ENCODE peak calls at places on chromosomes 5 and 9, in eight cellular contexts. P is neural progenitor cell, B is tibial artery, Y is pancreas, T is adrenal gland, O is ovary, W is fibroblast of lung, J is tibial nerve. I is an unnamed sample.

GRCh38 chr9:32251539-32251938 is 132.9 kb upstream of the ACO1 start:
- DNase-seq in T (peak; percentile 75), Y (no peak), P (peak; percentile 74), J (peak; percentile 50), O (no peak), B (no peak), W (peak; percentile 16), I (no peak)

GRCh38 chr5:40406426-40407211 is 273.1 kb upstream of the PTGER4 start:
- DNase-seq in W (no peak), J (no peak), T (peak; percentile 20), B (no peak), O (no peak), P (no peak), Y (no peak), I (peak; percentile 49)

GRCh38 chr5:96984506-96985192 is 48.8 kb downstream of the LNPEP start:
- DNase-seq in W (peak; percentile 18), B (no peak), P (no peak), T (no peak), J (no peak), O (no peak), Y (no peak), I (no peak)

GRCh38 chr9:22055090-22055489 is 46.0 kb upstream of the CDKN2B start:
- DNase-seq in W (no peak), Y (no peak), T (no peak), B (no peak), J (no peak), O (no peak), P (no peak), I (no peak)

GRCh38 chr5:143826909-143827514 is 15.1 kb downstream of the HMHB1 start:
- DNase-seq in W (peak; percentile 23), O (no peak), J (no peak), T (no peak), P (no peak), B (no peak), Y (no peak), I (no peak)

GRCh38 chr9:93309889-93310425 is 126.0 kb downstream of the WNK2 start:
- DNase-seq in B (no peak), W (no peak), O (no peak), Y (no peak), T (no peak), P (no peak), J (no peak), I (no peak)

GRCh38 chr9:38087934-38088925 is 19.2 kb upstream of the SHB start:
- DNase-seq in W (peak; percentile 29), P (peak; percentile 78), B (peak; percentile 70), J (peak; percentile 85), T (peak; percentile 84), O (peak; percentile 85), Y (peak; percentile 95), I (peak; percentile 79)

GRCh38 chr9:18002718-18003438 is 424.0 kb downstream of the SH3GL2 start:
- DNase-seq in J (no peak), O (no peak), B (no peak), T (no peak), Y (no peak), P (no peak), W (no peak), I (no peak)

GRCh38 chr5:145347026-145347616 is 488.0 kb downstream of the PRELID2 start:
- DNase-seq in P (peak; percentile 62), W (peak; percentile 59), Y (no peak), J (no peak), T (peak; percentile 5), B (no peak), O (no peak), I (no peak)

GRCh38 chr5:78522476-78523105 is 126.0 kb downstream of the LHFPL2 start:
- DNase-seq in B (no peak), O (no peak), T (no peak), Y (no peak), J (no peak), P (no peak), W (no peak), I (no peak)

GRCh38 chr5:36066540-36067210 is at the start of gene UGT3A2:
- DNase-seq in Y (no peak), J (no peak), W (no peak), P (peak; percentile 84), T (no peak), B (no peak), O (no peak), I (no peak)

GRCh38 chr5:122972877-122973276 is 63.6 kb downstream of the PPIC start:
- DNase-seq in J (no peak), O (no peak), B (no peak), Y (no peak), W (peak; percentile 47), P (no peak), T (no peak), I (no peak)

GRCh38 chr5:53782620-53783019 is 222.2 kb downstream of the NDUFS4 start:
- DNase-seq in O (no peak), B (no peak), W (peak; percentile 28), J (no peak), P (peak; percentile 22), Y (no peak), T (no peak), I (no peak)

GRCh38 chr9:137456061-137456863 is 2.9 kb downstream of the NSMF start:
- DNase-seq in W (peak; percentile 77), B (no peak), Y (peak; percentile 36), T (no peak), O (peak; percentile 43), J (no peak), P (no peak), I (peak; percentile 37)

GRCh38 chr5:158484246-158484645 is 615.5 kb downstream of the EBF1 start:
- DNase-seq in W (no peak), P (no peak), T (no peak), J (no peak), B (no peak), O (no peak), Y (no peak), I (no peak)

GRCh38 chr5:149618581-149619248 is 37.4 kb downstream of the ARHGEF37 start:
- DNase-seq in J (no peak), B (no peak), P (peak; percentile 68), T (peak; percentile 55), O (no peak), W (peak; percentile 58), Y (no peak), I (no peak)

GRCh38 chr5:149082271-149082670 is 19.4 kb upstream of the SH3TC2 start:
- DNase-seq in O (no peak), B (no peak), T (no peak), Y (no peak), W (no peak), J (no peak), P (no peak), I (no peak)

GRCh38 chr9:133286523-133286922 is 11.5 kb upstream of the ABO start:
- DNase-seq in B (no peak), W (peak; percentile 8), Y (no peak), P (no peak), J (no peak), O (no peak), T (no peak), I (no peak)

GRCh38 chr5:141734501-141735231 is 52.6 kb upstream of the ARAP3 start:
- DNase-seq in Y (no peak), J (no peak), T (peak; percentile 56), O (peak; percentile 38), W (peak; percentile 48), P (peak; percentile 90), B (no peak), I (no peak)

GRCh38 chr9:20621553-20622329 is 558 bp downstream of the MLLT3 start:
- DNase-seq in T (peak; percentile 64), O (peak; percentile 86), J (peak; percentile 73), Y (peak; percentile 73), B (peak; percentile 80), P (peak; percentile 75), W (peak; percentile 78), I (peak; percentile 80)

GRCh38 chr9:105194234-105194633 is 50.2 kb upstream of the SLC44A1 start:
- DNase-seq in O (no peak), B (no peak), T (no peak), J (no peak), P (no peak), W (no peak), Y (no peak), I (no peak)

DNA sequence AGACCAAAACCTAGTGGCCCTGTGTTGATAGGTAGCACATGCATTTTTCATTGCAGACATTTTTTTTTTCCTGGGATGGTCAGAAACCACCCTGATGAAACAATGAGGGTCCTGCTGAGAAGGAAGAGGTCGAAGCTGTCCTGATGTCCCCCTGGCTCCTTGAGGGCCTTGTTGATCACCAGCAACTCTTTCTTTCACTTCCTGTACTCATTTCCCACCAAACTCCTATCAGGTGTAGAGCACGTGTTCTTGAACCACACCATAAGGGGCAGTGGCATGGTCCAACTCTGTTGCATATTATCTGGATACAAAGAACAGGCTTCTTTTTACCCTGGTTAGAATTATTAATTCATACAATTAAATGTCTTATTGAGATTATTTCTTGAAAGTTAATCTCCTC is 382.4 kb downstream of the ICE1 start:
- DNase-seq in W (no peak), B (no peak), Y (no peak), O (no peak), J (no peak), T (no peak), P (no peak), I (no peak)
- H3K9me3 ChIP-seq in W (no peaks in the 10 kb centered on the region), B (no peaks in the 10 kb centered on the region), Y (no peaks in the 10 kb centered on the region), O (no peaks in the 10 kb centered on the region), J (no peaks in the 10 kb centered on the region), T (no peaks in the 10 kb centered on the region), P (no peaks in the 10 kb centered on the region), I (no peaks in the 10 kb centered on the region)

GRCh38 chr5:102498271-102499034 is at the start of gene SLCO6A1:
- DNase-seq in W (no peak), B (no peak), Y (no peak), J (no peak), O (no peak), T (no peak), P (no peak), I (no peak)
- TF ChIP-seq CTCF in W (no peak), B (no peak), Y (no peak), J (no peak), O (no peak), T (no peak), P (no peak), I (no peak)

DNA sequence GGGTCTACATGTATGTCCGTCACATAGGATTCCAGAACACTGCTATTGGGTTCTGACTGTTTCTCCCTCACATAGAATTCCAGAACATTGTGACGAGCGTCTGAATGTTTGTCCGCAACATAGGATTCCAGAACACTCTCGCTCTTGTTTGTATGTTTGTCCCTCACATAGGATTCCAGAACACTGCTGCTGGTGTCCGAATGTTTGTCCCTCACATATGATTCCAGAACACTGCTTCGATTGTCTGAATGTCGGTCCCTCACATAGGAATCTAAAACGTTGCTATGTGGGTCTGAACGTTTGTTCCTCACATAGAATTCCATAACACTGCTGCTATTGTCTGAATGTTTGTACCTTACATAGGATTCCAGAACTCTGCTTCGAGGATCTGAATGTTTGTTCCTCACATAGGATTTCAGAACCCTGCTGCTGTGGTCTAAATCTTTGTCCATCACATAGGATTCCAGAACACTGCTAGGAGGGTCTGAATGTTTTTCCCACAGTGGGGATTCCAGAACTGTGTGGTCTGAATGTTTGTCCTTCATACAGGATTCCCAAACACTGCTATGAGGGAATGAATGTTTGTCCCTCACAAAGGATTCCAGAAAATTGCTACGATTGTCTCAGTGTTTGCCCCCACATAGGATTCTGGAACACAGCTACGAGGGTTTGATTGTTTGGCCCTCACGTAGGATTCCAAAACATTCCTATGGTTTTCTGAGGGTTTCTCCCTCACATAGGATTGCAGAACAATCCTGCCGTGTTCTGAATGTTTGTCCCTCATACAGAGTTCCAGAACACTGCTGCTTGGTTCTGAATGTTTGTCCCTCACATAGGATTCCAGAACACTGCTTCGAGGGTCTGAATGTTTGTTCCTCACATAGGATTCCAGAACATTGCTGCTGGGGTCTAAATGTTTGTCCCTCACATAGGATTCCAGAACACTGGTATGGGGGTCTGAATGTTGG is 220.5 kb downstream of the FOXD4L6 start:
- DNase-seq in Y (no peak), P (no peak), T (no peak), B (no peak), O (no peak), W (no peak), J (no peak), I (no peak)
- H3K9me3 ChIP-seq in Y (peaks cover 15% of the 10 kb centered on the region), P (peaks cover 30% of the 10 kb centered on the region), T (peaks cover 76% of the 10 kb centered on the region), B (peaks cover 100% of the 10 kb centered on the region), O (peaks cover 66% of the 10 kb centered on the region), W (no peaks in the 10 kb centered on the region), J (peaks cover 100% of the 10 kb centered on the region), I (peaks cover 100% of the 10 kb centered on the region)

GRCh38 chr5:107322936-107323335 is 347.8 kb downstream of the EFNA5 start:
- DNase-seq in W (no peak), T (no peak), O (no peak), Y (no peak), P (no peak), B (no peak), J (no peak), I (no peak)
- TF ChIP-seq CTCF in W (no peak), T (no peak), O (no peak), Y (no peak), P (no peak), B (no peak), J (no peak), I (no peak)

I was measured in lower lobe of right lung.